ENCODE peak calls at places on chromosomes 1 and 21, in four cellular contexts. One of them, this sample, is unnamed.

GRCh38 chr1:201422436-201423030 is 1.0 kb upstream of the TNNI1 start:
- DNase-seq in astrocyte of the spinal cord: no peak
- DNase-seq in NB4: no peak
- DNase-seq in cardiac fibroblast: no peak
- DNase-seq in this sample: no peak

GRCh38 chr1:43308635-43309580 is 8.1 kb downstream of the TIE1 start:
- DNase-seq in astrocyte of the spinal cord: no peak
- DNase-seq in cardiac fibroblast: no peak
- DNase-seq in NB4: no peak
- DNase-seq in this sample: no peak

GRCh38 chr1:192506741-192507155 is 68.8 kb upstream of the RGS1 start:
- DNase-seq in astrocyte of the spinal cord: peak; percentile 65
- DNase-seq in NB4: peak; percentile 58
- DNase-seq in cardiac fibroblast: peak; percentile 68
- DNase-seq in this sample: peak; percentile 63

GRCh38 chr1:111204211-111204883 is 3.9 kb upstream of the DENND2D start:
- DNase-seq in cardiac fibroblast: no peak
- DNase-seq in NB4: no peak
- DNase-seq in astrocyte of the spinal cord: no peak
- DNase-seq in this sample: no peak

GRCh38 chr1:24416666-24417391 is 1.2 kb downstream of the NIPAL3 start:
- DNase-seq in NB4: peak; percentile 42
- DNase-seq in astrocyte of the spinal cord: peak; percentile 91
- DNase-seq in cardiac fibroblast: peak; percentile 94
- DNase-seq in this sample: peak; percentile 71

GRCh38 chr1:12014141-12014981 is 4.9 kb upstream of the MIIP start:
- DNase-seq in astrocyte of the spinal cord: no peak
- DNase-seq in NB4: no peak
- DNase-seq in cardiac fibroblast: peak; percentile 64
- DNase-seq in this sample: no peak

GRCh38 chr1:89563957-89564604 is 39.5 kb downstream of the LRRC8B start:
- DNase-seq in cardiac fibroblast: no peak
- DNase-seq in astrocyte of the spinal cord: no peak
- DNase-seq in NB4: no peak
- DNase-seq in this sample: no peak

GRCh38 chr1:42937836-42938595 is 20.7 kb downstream of the SLC2A1 start:
- DNase-seq in astrocyte of the spinal cord: no peak
- DNase-seq in cardiac fibroblast: no peak
- DNase-seq in NB4: peak; percentile 68
- DNase-seq in this sample: no peak

GRCh38 chr1:114458208-114458777 is 52.7 kb downstream of the TRIM33 start:
- DNase-seq in NB4: peak; percentile 92
- DNase-seq in astrocyte of the spinal cord: peak; percentile 43
- DNase-seq in cardiac fibroblast: peak; percentile 81
- DNase-seq in this sample: peak; percentile 82

GRCh38 chr21:41240040-41240439 is 72.1 kb downstream of the BACE2 start:
- DNase-seq in NB4: no peak
- DNase-seq in cardiac fibroblast: no peak
- DNase-seq in astrocyte of the spinal cord: no peak
- DNase-seq in this sample: no peak

GRCh38 chr1:243428617-243429342 is 172.9 kb downstream of the SDCCAG8 start:
- DNase-seq in NB4: no peak
- DNase-seq in astrocyte of the spinal cord: no peak
- DNase-seq in cardiac fibroblast: no peak
- DNase-seq in this sample: no peak

GRCh38 chr1:230609208-230609607 is 33.1 kb upstream of the COG2 start:
- DNase-seq in cardiac fibroblast: no peak
- DNase-seq in astrocyte of the spinal cord: no peak
- DNase-seq in NB4: no peak
- DNase-seq in this sample: no peak

GRCh38 chr1:118949317-118949716 is 38.8 kb downstream of the TBX15 start:
- DNase-seq in NB4: no peak
- DNase-seq in cardiac fibroblast: peak; percentile 60
- DNase-seq in astrocyte of the spinal cord: peak; percentile 39
- DNase-seq in this sample: peak; percentile 47

GRCh38 chr1:18640228-18641004 is 9.8 kb downstream of the PAX7 start:
- DNase-seq in astrocyte of the spinal cord: no peak
- DNase-seq in cardiac fibroblast: no peak
- DNase-seq in NB4: no peak
- DNase-seq in this sample: no peak

GRCh38 chr1:110390692-110391232 is at the start of gene SLC16A4:
- DNase-seq in cardiac fibroblast: peak; percentile 51
- DNase-seq in astrocyte of the spinal cord: peak; percentile 88
- DNase-seq in NB4: no peak
- DNase-seq in this sample: peak; percentile 63

GRCh38 chr1:41242645-41243171 is 602 bp upstream of the SCMH1 start:
- DNase-seq in cardiac fibroblast: no peak
- DNase-seq in astrocyte of the spinal cord: no peak
- DNase-seq in NB4: no peak
- DNase-seq in this sample: no peak

GRCh38 chr1:113106910-113107309 is 33.9 kb downstream of the LRIG2 start:
- DNase-seq in NB4: no peak
- DNase-seq in astrocyte of the spinal cord: no peak
- DNase-seq in cardiac fibroblast: no peak
- DNase-seq in this sample: no peak

GRCh38 chr1:109630081-109630880 is 10.6 kb downstream of the AMPD2 start:
- DNase-seq in astrocyte of the spinal cord: no peak
- DNase-seq in cardiac fibroblast: no peak
- DNase-seq in NB4: no peak
- DNase-seq in this sample: no peak

GRCh38 chr1:54884135-54884586 is 2.8 kb downstream of the DHCR24 start:
- DNase-seq in astrocyte of the spinal cord: no peak
- DNase-seq in NB4: no peak
- DNase-seq in cardiac fibroblast: no peak
- DNase-seq in this sample: no peak

GRCh38 chr1:19647643-19648042 is 3.5 kb downstream of the NBL1 start:
- DNase-seq in astrocyte of the spinal cord: no peak
- DNase-seq in cardiac fibroblast: no peak
- DNase-seq in NB4: no peak
- DNase-seq in this sample: no peak

GRCh38 chr1:50251592-50252165 is 143.0 kb downstream of the ELAVL4 start:
- DNase-seq in astrocyte of the spinal cord: no peak
- DNase-seq in cardiac fibroblast: no peak
- DNase-seq in NB4: peak; percentile 31
- DNase-seq in this sample: no peak

GRCh38 chr1:62962794-62963776 is 179.2 kb downstream of the ATG4C start:
- DNase-seq in cardiac fibroblast: peak; percentile 60
- DNase-seq in NB4: peak; percentile 56
- DNase-seq in astrocyte of the spinal cord: peak; percentile 39
- DNase-seq in this sample: peak; percentile 65

GRCh38 chr1:42684139-42684538 is 1.9 kb downstream of the YBX1 start:
- DNase-seq in cardiac fibroblast: peak; percentile 18
- DNase-seq in NB4: peak; percentile 76
- DNase-seq in astrocyte of the spinal cord: no peak
- DNase-seq in this sample: no peak

GRCh38 chr1:36562181-36562685 is 79.5 kb upstream of the CSF3R start:
- DNase-seq in NB4: no peak
- DNase-seq in astrocyte of the spinal cord: no peak
- DNase-seq in cardiac fibroblast: no peak
- DNase-seq in this sample: no peak

GRCh38 chr1:170624141-170624540 is 39.8 kb upstream of the PRRX1 start:
- DNase-seq in cardiac fibroblast: no peak
- DNase-seq in NB4: no peak
- DNase-seq in astrocyte of the spinal cord: no peak
- DNase-seq in this sample: no peak

GRCh38 chr1:67646145-67647035 is 38.6 kb upstream of the GADD45A start:
- DNase-seq in astrocyte of the spinal cord: peak; percentile 42
- DNase-seq in cardiac fibroblast: peak; percentile 20
- DNase-seq in NB4: peak; percentile 6
- DNase-seq in this sample: peak; percentile 33

GRCh38 chr1:29162476-29163138 is 19.1 kb downstream of the SRSF4 start:
- DNase-seq in NB4: no peak
- DNase-seq in astrocyte of the spinal cord: peak; percentile 25
- DNase-seq in cardiac fibroblast: peak; percentile 42
- DNase-seq in this sample: no peak

GRCh38 chr1:228902781-228903572 is 167.7 kb downstream of the RHOU start:
- DNase-seq in astrocyte of the spinal cord: peak; percentile 98
- DNase-seq in NB4: no peak
- DNase-seq in cardiac fibroblast: peak; percentile 98
- DNase-seq in this sample: peak; percentile 100

GRCh38 chr1:156571959-156572662 is at the start of gene IQGAP3:
- DNase-seq in astrocyte of the spinal cord: peak; percentile 83
- DNase-seq in NB4: peak; percentile 78
- DNase-seq in cardiac fibroblast: peak; percentile 84
- DNase-seq in this sample: peak; percentile 82

GRCh38 chr1:23809751-23810171 is 9.2 kb upstream of the GALE start:
- DNase-seq in cardiac fibroblast: peak; percentile 78
- DNase-seq in NB4: peak; percentile 89
- DNase-seq in astrocyte of the spinal cord: peak; percentile 62
- DNase-seq in this sample: peak; percentile 74

GRCh38 chr1:42934111-42934510 is 24.6 kb downstream of the SLC2A1 start:
- DNase-seq in astrocyte of the spinal cord: no peak
- DNase-seq in cardiac fibroblast: no peak
- DNase-seq in NB4: no peak
- DNase-seq in this sample: no peak

GRCh38 chr1:22420456-22421053 is 31.1 kb upstream of the ZBTB40 start:
- DNase-seq in NB4: peak; percentile 78
- DNase-seq in astrocyte of the spinal cord: peak; percentile 70
- DNase-seq in cardiac fibroblast: peak; percentile 79
- DNase-seq in this sample: peak; percentile 84

GRCh38 chr1:57910782-57911181 is 486.9 kb upstream of the DAB1 start:
- DNase-seq in NB4: no peak
- DNase-seq in astrocyte of the spinal cord: no peak
- DNase-seq in cardiac fibroblast: no peak
- DNase-seq in this sample: no peak

GRCh38 chr1:8021676-8022266 is 4.3 kb downstream of the ERRFI1 start:
- DNase-seq in astrocyte of the spinal cord: peak; percentile 42
- DNase-seq in cardiac fibroblast: peak; percentile 35
- DNase-seq in NB4: no peak
- DNase-seq in this sample: no peak

GRCh38 chr1:234934611-234935033 is 194.0 kb downstream of the TOMM20 start:
- DNase-seq in astrocyte of the spinal cord: peak; percentile 79
- DNase-seq in cardiac fibroblast: peak; percentile 91
- DNase-seq in NB4: peak; percentile 83
- DNase-seq in this sample: peak; percentile 63

GRCh38 chr1:7070389-7071029 is 285.3 kb downstream of the CAMTA1 start:
- DNase-seq in astrocyte of the spinal cord: peak; percentile 63
- DNase-seq in cardiac fibroblast: peak; percentile 71
- DNase-seq in NB4: peak; percentile 61
- DNase-seq in this sample: peak; percentile 73

GRCh38 chr1:53368314-53369033 is 40.6 kb upstream of the LRP8 start:
- DNase-seq in astrocyte of the spinal cord: no peak
- DNase-seq in cardiac fibroblast: no peak
- DNase-seq in NB4: no peak
- DNase-seq in this sample: no peak

GRCh38 chr1:92601044-92601443 is 114.3 kb upstream of the GFI1 start:
- DNase-seq in NB4: no peak
- DNase-seq in astrocyte of the spinal cord: no peak
- DNase-seq in cardiac fibroblast: no peak
- DNase-seq in this sample: no peak
- H3K4me3 ChIP-seq in NB4: no peak overlapping the region
- H3K4me3 ChIP-seq in astrocyte of the spinal cord: no peak overlapping the region
- H3K4me3 ChIP-seq in cardiac fibroblast: no peak overlapping the region
- H3K4me3 ChIP-seq in this sample: no peak overlapping the region

GRCh38 chr1:216200941-216201340 is 222.3 kb downstream of the USH2A start:
- DNase-seq in astrocyte of the spinal cord: no peak
- DNase-seq in NB4: no peak
- DNase-seq in cardiac fibroblast: no peak
- DNase-seq in this sample: no peak
- H3K4me3 ChIP-seq in astrocyte of the spinal cord: no peak overlapping the region
- H3K4me3 ChIP-seq in NB4: no peak overlapping the region
- H3K4me3 ChIP-seq in cardiac fibroblast: no peak overlapping the region
- H3K4me3 ChIP-seq in this sample: no peak overlapping the region

DNA sequence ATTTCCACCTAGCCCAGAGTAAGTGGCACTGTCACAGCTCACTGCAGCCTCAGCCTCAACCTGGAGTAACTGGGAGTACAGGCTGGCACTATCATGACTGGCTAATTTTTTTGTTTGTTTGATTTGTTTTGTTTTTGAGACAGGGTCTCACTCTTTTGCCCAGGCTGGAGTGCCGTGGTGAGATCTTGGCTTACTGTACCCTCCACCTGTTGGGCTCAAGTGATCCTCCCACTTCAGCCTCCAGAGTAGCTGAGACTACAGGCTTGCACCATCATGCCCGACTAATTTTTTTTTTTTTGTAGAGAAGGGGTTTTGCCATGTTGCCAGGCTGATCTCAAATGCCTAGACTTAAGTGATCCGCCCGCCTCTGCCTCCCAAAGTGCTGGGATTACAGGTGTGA is 2.5 kb downstream of the UCK2 start:
- DNase-seq in astrocyte of the spinal cord: no peak
- DNase-seq in cardiac fibroblast: no peak
- DNase-seq in NB4: no peak
- DNase-seq in this sample: no peak
- H3K4me3 ChIP-seq in astrocyte of the spinal cord: no peak overlapping the region
- H3K4me3 ChIP-seq in cardiac fibroblast: no peak overlapping the region
- H3K4me3 ChIP-seq in NB4: peak overlapping the region; percentile 98
- H3K4me3 ChIP-seq in this sample: peak overlapping the region; percentile 86

GRCh38 chr1:59076612-59077011 is 220.3 kb upstream of the FGGY start:
- DNase-seq in cardiac fibroblast: peak; percentile 45
- DNase-seq in astrocyte of the spinal cord: peak; percentile 15
- DNase-seq in NB4: peak; percentile 12
- DNase-seq in this sample: no peak

GRCh38 chr1:59072017-59072947 is 224.6 kb upstream of the FGGY start:
- DNase-seq in astrocyte of the spinal cord: peak; percentile 57
- DNase-seq in NB4: peak; percentile 64
- DNase-seq in cardiac fibroblast: peak; percentile 56
- DNase-seq in this sample: no peak

GRCh38 chr1:59075021-59075420 is 221.9 kb upstream of the FGGY start:
- DNase-seq in NB4: no peak
- DNase-seq in astrocyte of the spinal cord: no peak
- DNase-seq in cardiac fibroblast: no peak
- DNase-seq in this sample: no peak

GRCh38 chr1:59071289-59071688 is 225.6 kb upstream of the FGGY start:
- DNase-seq in NB4: peak; percentile 67
- DNase-seq in cardiac fibroblast: no peak
- DNase-seq in astrocyte of the spinal cord: peak; percentile 52
- DNase-seq in this sample: no peak

GRCh38 chr1:59074574-59074973 is 222.3 kb upstream of the FGGY start:
- DNase-seq in astrocyte of the spinal cord: no peak
- DNase-seq in cardiac fibroblast: no peak
- DNase-seq in NB4: no peak
- DNase-seq in this sample: no peak
- H3K4me3 ChIP-seq in astrocyte of the spinal cord: no peak overlapping the region
- H3K4me3 ChIP-seq in cardiac fibroblast: no peak overlapping the region
- H3K4me3 ChIP-seq in NB4: no peak overlapping the region
- H3K4me3 ChIP-seq in this sample: no peak overlapping the region

DNA sequence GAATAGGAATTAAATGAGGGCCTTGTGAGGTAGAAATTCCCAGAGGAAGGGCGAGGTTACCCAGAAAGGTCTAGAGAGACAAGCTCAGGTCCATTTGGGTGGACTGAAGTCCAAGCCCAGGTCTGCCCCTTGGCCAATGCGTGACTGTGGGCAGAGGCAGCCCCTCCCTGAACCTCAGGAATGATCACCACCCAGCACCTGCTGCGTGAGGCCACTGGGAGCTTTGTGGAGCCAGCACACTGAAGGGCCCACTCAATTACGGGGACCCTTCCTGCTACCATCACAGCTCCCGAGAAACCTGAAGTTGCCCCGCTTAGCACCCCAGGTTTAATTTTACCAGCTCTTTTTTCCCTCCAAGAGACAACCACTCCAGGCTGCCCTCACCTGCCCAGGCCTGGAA is 6.5 kb upstream of the MATN1 start:
- DNase-seq in NB4: no peak
- DNase-seq in cardiac fibroblast: no peak
- DNase-seq in astrocyte of the spinal cord: no peak
- DNase-seq in this sample: no peak
- H3K4me3 ChIP-seq in NB4: no peak overlapping the region
- H3K4me3 ChIP-seq in cardiac fibroblast: no peak overlapping the region
- H3K4me3 ChIP-seq in astrocyte of the spinal cord: no peak overlapping the region
- H3K4me3 ChIP-seq in this sample: no peak overlapping the region

GRCh38 chr1:27572679-27573426 is 31.1 kb downstream of the AHDC1 start:
- DNase-seq in cardiac fibroblast: peak; percentile 61
- DNase-seq in NB4: peak; percentile 74
- DNase-seq in astrocyte of the spinal cord: no peak
- DNase-seq in this sample: no peak
- H3K4me3 ChIP-seq in cardiac fibroblast: no peak overlapping the region
- H3K4me3 ChIP-seq in NB4: no peak overlapping the region
- H3K4me3 ChIP-seq in astrocyte of the spinal cord: no peak overlapping the region
- H3K4me3 ChIP-seq in this sample: no peak overlapping the region